ENCODE peak calls at places on chromosomes 4 and X, in five cellular contexts. I is left lobe of liver, B is germinal center, U is choroid plexus epithelial cell, Y is HEK293T. L is an unnamed sample.

GRCh38 chrX:139204903-139205667 is 325.5 kb upstream of the F9 start:
- DNase-seq in I (peak), B (peak), U (no peak), Y (peak), L (no peak)

GRCh38 chr4:1209821-1210220 is 37.4 kb upstream of the SPON2 start:
- DNase-seq in I (no peak), B (no peak), U (peak), Y (no peak), L (no peak)

GRCh38 chr4:39427477-39428119 is 20.9 kb downstream of the KLB start:
- DNase-seq in I (no peak), B (no peak), U (no peak), Y (no peak), L (no peak)

GRCh38 chrX:12021708-12022107 is 116.6 kb upstream of the FRMPD4 start:
- DNase-seq in I (no peak), B (no peak), U (no peak), Y (no peak), L (no peak)

GRCh38 chrX:74277320-74277719 is 26.7 kb upstream of the ZCCHC13 start:
- DNase-seq in I (no peak), B (no peak), U (no peak), Y (no peak), L (no peak)

GRCh38 chr4:5751073-5751917 is 40.3 kb downstream of the EVC start:
- DNase-seq in I (no peak), B (no peak), U (peak), Y (no peak), L (peak)

GRCh38 chr4:123588631-123589223 is 192.1 kb downstream of the SPRY1 start:
- DNase-seq in I (no peak), B (no peak), U (no peak), Y (peak), L (peak)

GRCh38 chrX:39888730-39889129 is 209.0 kb downstream of the BCOR start:
- DNase-seq in I (no peak), B (no peak), U (no peak), Y (no peak), L (no peak)

GRCh38 chr4:152983221-152983620 is 47.1 kb downstream of the FHDC1 start:
- DNase-seq in I (no peak), B (no peak), U (peak), Y (no peak), L (no peak)

GRCh38 chr4:21896767-21897166 is 51.8 kb downstream of the KCNIP4 start:
- DNase-seq in I (no peak), B (no peak), U (no peak), Y (no peak), L (no peak)

GRCh38 chr4:89111833-89112563 is 665 bp downstream of the TIGD2 start:
- DNase-seq in I (peak), B (no peak), U (peak), Y (no peak), L (peak)